ENCODE peak calls at places on chromosomes 5 and 9, in five cellular contexts. B is BE2C, L is brain microvascular endothelial cell, P is tibial artery, Z is adrenal gland. U is an unnamed sample.
A peak's percentile ranks its signal among the peaks of the same experiment; 100 is the strongest.

GRCh38 chr9:37381094-37381741 is 41.3 kb upstream of the GRHPR start:
- DNase-seq in P (no peak), Z (peak; percentile 59), B (peak; percentile 40), L (no peak), U (no peak)

GRCh38 chr5:17241635-17242034 is 24.2 kb downstream of the BASP1 start:
- DNase-seq in B (no peak), L (no peak), Z (no peak), P (no peak), U (no peak)

GRCh38 chr9:89710689-89711088 is 105.9 kb downstream of the GADD45G start:
- DNase-seq in L (no peak), P (no peak), B (no peak), Z (no peak), U (no peak)

GRCh38 chr9:33425128-33425533 is 22.3 kb downstream of the AQP3 start:
- DNase-seq in P (no peak), L (no peak), Z (no peak), B (no peak), U (no peak)

GRCh38 chr5:174775071-174775470 is 50.7 kb downstream of the MSX2 start:
- DNase-seq in P (no peak), L (no peak), Z (no peak), B (no peak), U (no peak)

GRCh38 chr5:172789687-172790495 is 18.9 kb upstream of the DUSP1 start:
- DNase-seq in P (peak; percentile 73), L (no peak), Z (no peak), B (no peak), U (no peak)

GRCh38 chr5:181062631-181063030 is 22.6 kb downstream of the BTNL9 start:
- DNase-seq in B (no peak), L (no peak), P (no peak), Z (no peak), U (no peak)

GRCh38 chr5:100780376-100780870 is 122.7 kb downstream of the ST8SIA4 start:
- DNase-seq in L (no peak), Z (no peak), B (no peak), P (no peak), U (no peak)

GRCh38 chr9:87464110-87464991 is 33.3 kb upstream of the DAPK1 start:
- DNase-seq in L (no peak), Z (no peak), B (no peak), P (no peak), U (no peak)

GRCh38 chr9:136667940-136668760 is 5.4 kb downstream of the EGFL7 start:
- DNase-seq in L (no peak), P (no peak), B (no peak), Z (no peak), U (no peak)

GRCh38 chr5:113235884-113236283 is 198.9 kb downstream of the TSSK1B start:
- DNase-seq in Z (no peak), L (no peak), B (no peak), P (no peak), U (no peak)

GRCh38 chr9:127778280-127779135 is at the start of gene SH2D3C:
- DNase-seq in L (no peak), B (peak; percentile 62), Z (no peak), P (no peak), U (no peak)

GRCh38 chr5:131386779-131387178 is 122.9 kb downstream of the CDC42SE2 start:
- DNase-seq in P (no peak), B (no peak), Z (no peak), L (no peak), U (no peak)

GRCh38 chr5:151577566-151577965 is 13.6 kb downstream of the FAT2 start:
- DNase-seq in Z (no peak), P (no peak), L (no peak), B (no peak), U (no peak)

GRCh38 chr9:13274901-13275641 is 4.4 kb downstream of the MPDZ start:
- DNase-seq in P (no peak), B (no peak), L (peak; percentile 67), Z (no peak), U (no peak)

GRCh38 chr5:6578676-6579343 is 54.0 kb downstream of the NSUN2 start:
- DNase-seq in L (no peak), B (no peak), Z (no peak), P (no peak), U (no peak)

GRCh38 chr5:1315709-1316587 is 21.1 kb upstream of the TERT start:
- DNase-seq in B (no peak), L (no peak), Z (no peak), P (peak; percentile 43), U (peak; percentile 93)

GRCh38 chr9:121603028-121603427 is 48.4 kb upstream of the DAB2IP start:
- DNase-seq in Z (no peak), P (no peak), B (peak; percentile 42), L (no peak), U (no peak)

GRCh38 chr9:127263244-127263643 is 1.3 kb upstream of the GARNL3 start:
- DNase-seq in P (no peak), B (no peak), L (no peak), Z (no peak), U (no peak)

GRCh38 chr5:109690456-109691247 is 925 bp downstream of the MAN2A1 start:
- DNase-seq in L (peak; percentile 77), Z (peak; percentile 84), P (peak; percentile 91), B (peak; percentile 68), U (peak; percentile 72)
- TF ChIP-seq CTCF in L (peak; percentile 84), Z (peak; percentile 68), P (peak; percentile 62), B (peak; percentile 79), U (peak; percentile 94)

DNA sequence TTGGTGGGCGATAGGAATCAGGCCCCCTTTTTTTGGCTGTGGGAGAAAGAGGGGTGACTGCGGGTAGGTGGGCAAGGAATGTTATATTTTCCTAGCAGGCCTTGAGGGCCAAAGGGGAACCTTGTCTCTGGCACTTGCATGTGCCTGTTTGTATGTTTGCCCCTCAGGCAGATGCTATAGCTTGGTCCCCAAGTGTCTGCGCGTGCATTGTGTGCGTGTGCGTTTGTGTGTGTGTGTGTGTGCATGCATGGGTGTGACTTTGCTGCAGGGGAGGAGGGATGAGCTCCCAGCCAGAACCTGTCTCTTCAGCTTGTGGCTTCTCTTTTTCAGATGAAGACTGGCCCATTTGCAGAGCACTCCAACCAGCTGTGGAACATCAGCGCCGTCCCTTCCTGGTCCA is 30.9 kb downstream of the PTPA start:
- DNase-seq in B (no peak), P (no peak), L (no peak), Z (no peak), U (no peak)
- H3K4me3 ChIP-seq in B (no peak overlapping the region), P (no peak overlapping the region), L (peak overlapping the region; percentile 15), Z (no peak overlapping the region), U (no peak overlapping the region)

GRCh38 chr5:14467251-14467650 is 114.3 kb upstream of the OTULINL start:
- DNase-seq in Z (no peak), L (no peak), B (no peak), P (no peak), U (no peak)
- H3K36me3 ChIP-seq in Z (no peaks in the 10 kb centered on the region), L (peaks cover 94% of the 10 kb centered on the region), B (peaks cover 81% of the 10 kb centered on the region), P (peaks cover 62% of the 10 kb centered on the region), U (peaks cover 91% of the 10 kb centered on the region)

GRCh38 chr5:77631166-77631582 is 7.3 kb downstream of the OTP start:
- DNase-seq in Z (no peak), L (no peak), P (no peak), B (no peak), U (no peak)

GRCh38 chr5:77628840-77629552 is 9.5 kb downstream of the OTP start:
- DNase-seq in B (peak; percentile 26), L (no peak), P (no peak), Z (no peak), U (no peak)

GRCh38 chr5:77632526-77633268 is 5.8 kb downstream of the OTP start:
- DNase-seq in Z (no peak), P (no peak), B (no peak), L (no peak), U (no peak)

GRCh38 chr5:77629553-77630245 is 8.8 kb downstream of the OTP start:
- DNase-seq in L (no peak), P (no peak), B (peak; percentile 19), Z (no peak), U (no peak)

GRCh38 chr5:77630246-77631165 is 8.0 kb downstream of the OTP start:
- DNase-seq in L (no peak), Z (no peak), P (no peak), B (peak; percentile 75), U (no peak)
- TF ChIP-seq CTCF in L (peak; percentile 32), Z (peak; percentile 22), P (peak; percentile 17), B (peak; percentile 31), U (peak; percentile 3)

DNA sequence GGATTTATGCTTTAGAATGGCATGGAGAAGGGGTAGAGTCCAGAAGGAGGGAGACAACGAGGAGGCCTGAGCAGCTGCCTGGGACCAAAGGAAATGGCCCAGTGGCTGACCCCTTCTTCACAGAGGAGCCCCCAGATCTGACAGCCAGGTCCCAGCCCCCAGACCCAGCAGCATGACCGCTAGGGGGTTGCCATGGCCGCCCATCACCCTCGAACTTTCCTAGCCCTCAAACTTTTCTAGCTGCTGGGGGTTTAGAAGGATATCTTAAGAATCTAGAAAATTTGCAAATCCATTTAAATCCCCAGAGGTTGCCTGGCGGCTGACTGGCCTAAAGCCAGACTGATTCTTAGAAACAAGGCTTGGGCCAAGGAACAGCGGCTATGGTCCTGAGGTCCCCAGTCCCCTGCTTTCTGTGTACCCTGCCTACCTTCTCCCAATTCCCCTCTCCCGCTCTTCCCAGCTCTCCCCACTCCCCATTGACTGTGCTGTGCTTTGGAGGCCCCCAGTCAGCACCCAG is 969 bp downstream of the PDGFRB start:
- DNase-seq in P (no peak), B (no peak), Z (no peak), L (no peak), U (no peak)
- H3K4me3 ChIP-seq in P (peak overlapping the region; percentile 71), B (peak overlapping the region; percentile 85), Z (no peak overlapping the region), L (peak overlapping the region; percentile 90), U (no peak overlapping the region)

DNA sequence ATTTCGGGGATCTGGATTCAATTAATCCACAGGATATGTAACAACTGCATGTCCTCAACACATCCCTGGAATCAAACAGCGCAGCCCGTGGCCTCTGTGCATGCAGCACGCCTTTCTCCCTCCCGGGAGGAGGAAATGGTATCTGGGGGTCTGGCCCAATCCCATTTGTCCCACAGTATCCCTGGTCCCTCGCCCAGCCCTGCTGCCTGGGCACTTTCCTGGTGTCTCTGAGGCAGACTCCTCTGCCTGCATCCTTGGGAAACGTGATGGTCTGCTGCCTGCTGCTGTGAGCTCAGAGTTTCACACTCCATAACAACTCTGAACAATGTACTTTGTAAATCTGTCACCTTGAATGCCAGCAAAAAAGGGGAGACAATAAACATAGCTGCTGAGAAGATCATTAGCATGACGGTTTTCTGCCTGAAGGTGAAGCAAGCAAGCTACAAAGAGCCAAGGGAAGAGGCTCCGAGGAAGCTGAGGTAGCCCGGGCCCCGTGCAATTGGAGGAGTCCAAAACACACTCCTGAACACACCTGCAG is 56.1 kb downstream of the PTCH1 start:
- DNase-seq in P (no peak), Z (no peak), L (no peak), B (peak; percentile 78), U (no peak)
- H3K36me3 ChIP-seq in P (peaks cover 60% of the 10 kb centered on the region), Z (no peaks in the 10 kb centered on the region), L (no peaks in the 10 kb centered on the region), B (peaks cover 72% of the 10 kb centered on the region), U (no peaks in the 10 kb centered on the region)

U was measured in RWPE2.